ENCODE peak calls at places on chromosomes 4 and X, in four cellular contexts. U is cardiac muscle cell, M is A549, Z is Peyer's patch. V is an unnamed sample.

GRCh38 chrX:24682739-24683432 is 10.8 kb upstream of the POLA1 start:
- DNase-seq in U (no peak), M (no peak), Z (no peak), V (no peak)

GRCh38 chr4:101843054-101843453 is 52.5 kb downstream of the BANK1 start:
- DNase-seq in U (no peak), M (no peak), Z (no peak), V (no peak)

GRCh38 chr4:56219447-56219846 is 167.8 kb downstream of the AASDH start:
- DNase-seq in U (no peak), M (no peak), Z (no peak), V (no peak)

GRCh38 chrX:47390676-47391234 is 20.4 kb downstream of the ZNF157 start:
- DNase-seq in U (no peak), M (no peak), Z (no peak), V (no peak)

GRCh38 chr4:137390141-137390540 is 142.2 kb downstream of the PCDH18 start:
- DNase-seq in U (no peak), M (no peak), Z (no peak), V (no peak)

GRCh38 chr4:109294006-109294405 is 8.5 kb downstream of the COL25A1 start:
- DNase-seq in U (peak), M (peak), Z (no peak), V (no peak)

GRCh38 chr4:67616478-67616877 is 58.0 kb downstream of the STAP1 start:
- DNase-seq in U (no peak), M (no peak), Z (no peak), V (no peak)

GRCh38 chr4:37882665-37883296 is 8.1 kb upstream of the TBC1D1 start:
- DNase-seq in U (no peak), M (peak), Z (no peak), V (no peak)

GRCh38 chr4:87985097-87985886 is 9.8 kb downstream of the SPP1 start:
- DNase-seq in U (peak), M (peak), Z (peak), V (no peak)

GRCh38 chrX:38563006-38563405 is 1.7 kb downstream of the TSPAN7 start:
- DNase-seq in U (no peak), M (no peak), Z (no peak), V (no peak)

GRCh38 chrX:40964633-40965586 is 120.3 kb upstream of the USP9X start:
- DNase-seq in U (no peak), M (no peak), Z (no peak), V (no peak)

GRCh38 chrX:19839770-19840254 is 47.6 kb downstream of the SH3KBP1 start:
- DNase-seq in U (no peak), M (no peak), Z (no peak), V (no peak)

GRCh38 chr4:66791686-66792085 is 753.6 kb downstream of the CENPC start:
- DNase-seq in U (no peak), M (no peak), Z (no peak), V (no peak)

GRCh38 chr4:102169345-102169744 is 175.9 kb downstream of the SLC39A8 start:
- DNase-seq in U (peak), M (peak), Z (no peak), V (no peak)

GRCh38 chr4:1459664-1460511 is 53.6 kb upstream of the NKX1-1 start:
- DNase-seq in U (no peak), M (no peak), Z (no peak), V (no peak)

GRCh38 chrX:123217077-123217476 is 33.0 kb downstream of the GRIA3 start:
- DNase-seq in U (no peak), M (no peak), Z (no peak), V (no peak)

GRCh38 chr4:87188063-87188462 is 32.4 kb downstream of the KLHL8 start:
- DNase-seq in U (no peak), M (no peak), Z (no peak), V (no peak)

GRCh38 chr4:120815361-120815760 is 107.2 kb downstream of the PRDM5 start:
- DNase-seq in U (no peak), M (no peak), Z (no peak), V (no peak)

GRCh38 chrX:137771537-137771936 is 205.6 kb downstream of the ZIC3 start:
- DNase-seq in U (no peak), M (no peak), Z (no peak), V (no peak)

GRCh38 chr4:143282170-143282760 is 54.4 kb upstream of the GAB1 start:
- DNase-seq in U (no peak), M (no peak), Z (no peak), V (no peak)

GRCh38 chr4:152680988-152681731 is 1.4 kb upstream of the TMEM154 start:
- DNase-seq in U (no peak), M (peak), Z (no peak), V (no peak)

GRCh38 chr4:76485450-76485849 is 50.4 kb downstream of the SHROOM3 start:
- DNase-seq in U (peak), M (no peak), Z (no peak), V (no peak)

GRCh38 chr4:123488916-123489315 is 92.3 kb downstream of the SPRY1 start:
- DNase-seq in U (no peak), M (peak), Z (no peak), V (no peak)

GRCh38 chr4:4559596-4559995 is 17.7 kb upstream of the STX18 start:
- DNase-seq in U (no peak), M (no peak), Z (no peak), V (no peak)

GRCh38 chr4:73847507-73848182 is 5.5 kb upstream of the PF4V1 start:
- DNase-seq in U (no peak), M (no peak), Z (no peak), V (no peak)

GRCh38 chr4:123350191-123350544 is 46.4 kb upstream of the SPRY1 start:
- DNase-seq in U (peak), M (peak), Z (peak), V (no peak)

GRCh38 chr4:3514806-3515421 is 17.3 kb downstream of the LRPAP1 start:
- DNase-seq in U (peak), M (peak), Z (no peak), V (peak)
- TF ChIP-seq CTCF in U (peak), M (peak), Z (no peak), V (no peak)

GRCh38 chr4:118884716-118885115 is 3.9 kb upstream of the SYNPO2 start:
- DNase-seq in U (no peak), M (no peak), Z (no peak), V (no peak)

GRCh38 chr4:118883861-118884260 is 4.8 kb upstream of the SYNPO2 start:
- DNase-seq in U (no peak), M (no peak), Z (no peak), V (no peak)

GRCh38 chr4:118889313-118889694 is 650 bp downstream of the SYNPO2 start:
- DNase-seq in U (peak), M (no peak), Z (no peak), V (no peak)

GRCh38 chr4:118894034-118894433 is 5.4 kb downstream of the SYNPO2 start:
- DNase-seq in U (no peak), M (no peak), Z (no peak), V (no peak)

GRCh38 chr4:118888666-118889312 is at the start of gene SYNPO2:
- DNase-seq in U (peak), M (peak), Z (peak), V (peak)
- H3K4me3 ChIP-seq in U (peak), M (peak), Z (peak), V (peak)

DNA sequence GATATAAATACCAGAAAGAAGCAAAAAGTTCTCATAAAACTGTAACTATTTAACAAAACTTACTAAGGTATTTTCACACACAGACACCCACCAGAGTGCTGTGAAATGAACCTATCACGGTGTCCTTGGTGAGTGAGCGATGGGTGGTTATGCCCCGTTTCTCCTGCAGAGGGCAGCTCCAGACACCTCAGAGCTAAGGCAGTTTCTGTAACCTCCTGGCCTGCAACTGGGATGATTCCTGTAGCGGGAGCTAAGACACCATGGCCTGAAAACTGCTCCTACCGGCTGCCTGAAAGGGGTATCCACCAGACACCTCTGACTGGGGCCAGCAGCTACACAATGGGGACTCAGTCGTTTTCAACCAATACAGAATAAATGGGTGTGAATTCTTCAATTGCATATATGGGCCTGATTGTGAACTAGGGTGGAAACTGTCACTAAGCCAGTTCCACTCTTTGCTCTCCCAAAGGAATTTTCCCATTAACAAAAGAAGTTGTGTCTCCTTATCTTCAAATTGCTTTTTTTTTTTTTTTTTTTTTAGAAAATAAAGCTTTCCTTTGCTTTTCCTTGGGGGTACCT is 2375.8 kb upstream of the TENM3 start:
- DNase-seq in U (peak), M (peak), Z (peak), V (no peak)
- TF ChIP-seq CTCF in U (no peak), M (peak), Z (no peak), V (peak)

GRCh38 chrX:107118322-107119147 is at the start of gene RBM41:
- DNase-seq in U (peak), M (peak), Z (peak), V (peak)

GRCh38 chrX:107117993-107118321 is 665 bp downstream of the RBM41 start:
- DNase-seq in U (no peak), M (no peak), Z (no peak), V (no peak)

GRCh38 chrX:107123750-107124149 is 5.1 kb upstream of the RBM41 start:
- DNase-seq in U (no peak), M (no peak), Z (no peak), V (no peak)

DNA sequence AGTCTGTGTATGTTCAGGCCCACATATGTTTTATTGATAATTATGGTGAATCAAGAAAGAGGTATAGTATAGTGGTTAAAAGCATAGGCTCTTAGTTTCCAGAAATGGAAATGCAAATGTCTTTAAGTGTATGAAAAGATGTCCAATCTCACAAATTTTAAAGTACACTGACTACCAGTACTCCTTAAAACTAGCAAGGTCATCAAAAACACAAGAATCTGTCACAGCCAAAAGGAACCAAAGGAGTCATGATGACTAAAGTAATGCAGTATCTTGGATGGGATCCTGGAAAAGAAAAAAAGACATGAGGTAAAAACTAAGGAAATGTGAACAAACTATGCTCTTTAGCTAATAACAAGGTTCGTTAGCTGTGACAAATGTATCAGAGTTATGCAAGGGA is 659 bp upstream of the RBM41 start:
- DNase-seq in U (no peak), M (no peak), Z (no peak), V (no peak)
- H3K4me3 ChIP-seq in U (no peak), M (no peak), Z (peak), V (no peak)